ENCODE peak calls at places on chromosomes 1 and 21, in five cellular contexts. D is EL, O is iPS DF 6.9, G is NCI-H2107, E is AG08396. H is an unnamed sample.

GRCh38 chr1:165903672-165904071 is 76.3 kb downstream of the UCK2 start:
- DNase-seq in D (peak; percentile 89), O (no peak), G (no peak), E (no peak), H (peak; percentile 47)

GRCh38 chr1:46244656-46245371 is 2.7 kb upstream of the RAD54L start:
- DNase-seq in D (peak; percentile 26), O (no peak), G (no peak), E (peak; percentile 63), H (peak; percentile 30)

GRCh38 chr21:14306143-14306907 is 76.6 kb downstream of the HSPA13 start:
- DNase-seq in D (peak; percentile 5), O (no peak), G (no peak), E (no peak), H (peak; percentile 94)

GRCh38 chr1:61334718-61335589 is 252.6 kb downstream of the NFIA start:
- DNase-seq in D (no peak), O (no peak), G (no peak), E (no peak), H (no peak)

GRCh38 chr1:42380617-42381423 is at the start of gene RIMKLA:
- DNase-seq in D (peak; percentile 36), O (peak; percentile 25), G (peak; percentile 69), E (peak; percentile 88), H (peak; percentile 94)

GRCh38 chr1:57158660-57159059 is 192.8 kb upstream of the C8B start:
- DNase-seq in D (no peak), O (no peak), G (no peak), E (no peak), H (no peak)

GRCh38 chr1:4726620-4727341 is 72.4 kb downstream of the AJAP1 start:
- DNase-seq in D (no peak), O (no peak), G (no peak), E (no peak), H (no peak)

GRCh38 chr1:234205966-234206365 is 167.3 kb upstream of the COA6 start:
- DNase-seq in D (no peak), O (no peak), G (no peak), E (no peak), H (no peak)

GRCh38 chr1:43339584-43340232 is 2.1 kb downstream of the MPL start:
- DNase-seq in D (no peak), O (no peak), G (no peak), E (no peak), H (no peak)

GRCh38 chr1:167795810-167796740 is 74.3 kb downstream of the MPZL1 start:
- DNase-seq in D (peak; percentile 19), O (no peak), G (no peak), E (no peak), H (no peak)

GRCh38 chr1:20153000-20153418 is 13.9 kb downstream of the PLA2G2F start:
- DNase-seq in D (no peak), O (no peak), G (peak; percentile 38), E (no peak), H (no peak)

GRCh38 chr1:228205526-228206436 is 2.1 kb upstream of the OBSCN start:
- DNase-seq in D (no peak), O (no peak), G (no peak), E (no peak), H (no peak)

GRCh38 chr1:166836733-166837132 is 2.5 kb upstream of the POGK start:
- DNase-seq in D (peak; percentile 28), O (no peak), G (no peak), E (peak; percentile 21), H (no peak)

GRCh38 chr1:31266547-31266946 is 26.9 kb upstream of the NKAIN1 start:
- DNase-seq in D (no peak), O (no peak), G (no peak), E (no peak), H (no peak)

H was measured in T47D.